ENCODE peak calls at places on chromosomes 12 and 14, in five cellular contexts. W, J, K, I and N are unnamed samples.

GRCh38 chr14:54683882-54684794 is 117.2 kb downstream of the SAMD4A start:
- DNase-seq in W (no peak), J (peak), K (peak), I (no peak), N (no peak)

GRCh38 chr12:99984271-99985128 is at the start of gene ANKS1B:
- DNase-seq in W (peak), J (peak), K (peak), I (peak), N (peak)

GRCh38 chr12:108004368-108004767 is 124.7 kb upstream of the WSCD2 start:
- DNase-seq in W (peak), J (no peak), K (no peak), I (no peak), N (peak)

GRCh38 chr12:48602192-48602989 is 32.5 kb upstream of the LALBA start:
- DNase-seq in W (no peak), J (no peak), K (no peak), I (no peak), N (no peak)

GRCh38 chr12:57708296-57708695 is 14.4 kb downstream of the OS9 start:
- DNase-seq in W (no peak), J (no peak), K (no peak), I (no peak), N (no peak)

GRCh38 chr12:119505001-119505400 is 88.6 kb upstream of the TMEM233 start:
- DNase-seq in W (no peak), J (no peak), K (no peak), I (no peak), N (no peak)

GRCh38 chr12:9668141-9669018 is 1.1 kb upstream of the CLEC2D start:
- DNase-seq in W (no peak), J (no peak), K (no peak), I (no peak), N (no peak)

GRCh38 chr12:661720-662486 is 1.3 kb downstream of the NINJ2 start:
- DNase-seq in W (no peak), J (no peak), K (no peak), I (no peak), N (no peak)

GRCh38 chr12:123998960-123999359 is 25.9 kb downstream of the ZNF664 start:
- DNase-seq in W (no peak), J (no peak), K (no peak), I (no peak), N (no peak)

DNA sequence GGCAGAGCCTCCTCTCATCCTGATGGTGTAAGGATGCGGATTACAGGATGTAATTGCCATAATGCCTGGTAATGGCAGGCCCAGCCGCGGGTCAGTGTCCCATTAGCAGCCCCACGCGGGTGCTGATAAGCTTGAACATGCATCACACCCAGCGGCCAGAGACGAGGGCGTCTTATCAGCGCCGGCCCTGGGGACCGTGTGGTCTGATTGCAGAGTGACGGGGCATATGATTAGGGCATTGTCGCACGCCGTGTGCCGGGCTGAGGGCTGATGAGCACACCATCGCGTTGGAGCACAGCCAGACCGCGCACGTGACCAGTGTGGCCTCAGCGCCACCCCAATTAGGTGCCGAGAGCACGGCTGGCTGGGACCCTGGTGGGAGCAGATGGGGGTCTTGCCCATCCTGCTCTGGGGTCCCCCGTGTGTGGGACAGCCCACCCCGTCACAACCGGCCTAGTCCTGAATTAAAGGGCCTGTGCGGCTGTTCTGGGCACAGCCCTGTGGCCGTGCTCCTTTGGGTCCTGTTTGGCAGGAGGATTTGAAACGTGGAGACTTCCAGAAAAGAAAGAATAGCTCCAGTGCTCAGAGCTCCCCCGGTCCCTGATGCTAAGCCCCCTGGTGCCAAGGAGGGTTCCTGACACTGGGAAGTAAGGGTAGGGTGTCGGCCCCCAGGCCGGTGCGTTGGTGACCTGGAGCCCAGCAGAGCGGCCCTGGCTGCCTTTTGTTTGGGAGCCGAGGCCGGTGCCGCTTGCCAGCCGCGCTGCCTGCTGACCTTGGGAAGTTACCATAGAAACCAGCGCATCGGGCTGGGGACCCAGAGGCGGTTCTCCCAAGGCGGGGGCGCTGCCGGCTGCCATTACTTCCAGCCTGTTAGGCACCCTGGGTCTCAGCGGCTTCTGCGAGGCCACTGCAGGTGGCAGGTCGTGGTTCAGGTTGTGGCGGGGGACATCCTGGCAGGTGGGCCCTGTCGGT is 20.7 kb downstream of the KIF26A start:
- DNase-seq in W (peak), J (peak), K (no peak), I (peak), N (no peak)
- TF ChIP-seq POLR2A in W (no peak), J (no peak), K (no peak), I (no peak), N (no peak)

GRCh38 chr12:120625557-120626419 is 14.6 kb upstream of the CABP1 start:
- DNase-seq in W (peak), J (no peak), K (no peak), I (no peak), N (no peak)
- TF ChIP-seq CTCF in W (peak), J (no peak), K (no peak), I (no peak), N (no peak)

DNA sequence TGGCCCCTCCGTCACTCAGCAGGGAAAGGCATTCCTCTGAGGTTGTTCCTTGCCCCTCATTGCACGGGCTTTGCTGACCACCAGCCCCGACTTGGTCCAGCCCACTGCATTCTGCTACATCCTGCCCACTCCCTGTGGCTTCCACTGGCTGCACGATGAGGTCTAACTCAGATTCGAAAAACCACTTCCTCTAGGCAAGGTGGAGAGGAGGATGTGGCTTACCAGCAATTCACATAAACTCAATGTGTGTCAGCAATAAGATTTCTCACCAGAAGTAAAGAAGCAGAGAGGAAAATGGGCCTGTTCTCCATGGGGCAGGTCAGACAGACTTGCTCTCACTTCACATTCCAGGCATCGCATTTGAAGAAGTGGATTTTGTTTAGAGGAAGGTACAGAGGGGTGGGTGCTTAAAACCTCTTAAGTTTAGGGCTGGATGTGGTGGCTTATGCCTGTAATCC is 14.7 kb downstream of the GPR68 start:
- DNase-seq in W (peak), J (no peak), K (no peak), I (no peak), N (no peak)
- TF ChIP-seq POLR2A in W (no peak), J (no peak), K (no peak), I (no peak), N (no peak)

DNA sequence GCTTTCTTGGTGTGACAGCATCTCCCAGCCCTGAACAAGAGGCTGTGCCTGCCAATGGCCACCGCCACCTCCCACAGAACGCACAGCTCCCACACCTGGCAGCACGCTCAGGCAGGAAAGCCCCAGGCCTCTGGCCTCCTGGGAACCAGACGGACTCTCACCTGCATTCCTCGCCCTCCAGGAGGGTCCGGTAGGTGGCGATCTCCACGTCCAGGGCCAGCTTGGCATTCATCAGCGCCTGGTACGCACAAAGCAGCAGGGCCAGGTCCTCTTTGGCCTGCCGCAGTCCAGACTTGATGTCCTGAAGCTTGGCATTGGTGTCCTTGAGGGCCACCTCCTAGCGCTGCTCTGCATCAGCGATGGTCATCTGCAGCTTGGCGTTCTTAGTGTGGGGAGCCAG is 12.1 kb upstream of the KRT77 start:
- DNase-seq in W (no peak), J (no peak), K (no peak), I (peak), N (no peak)
- TF ChIP-seq CTCF in W (no peak), J (no peak), K (no peak), I (no peak), N (no peak)

GRCh38 chr12:121579190-121579791 is 1.5 kb downstream of the KDM2B start:
- DNase-seq in W (peak), J (peak), K (no peak), I (peak), N (no peak)

GRCh38 chr12:121580959-121581680 is at the start of gene KDM2B:
- DNase-seq in W (peak), J (peak), K (no peak), I (peak), N (no peak)

GRCh38 chr12:121578230-121579189 is 2.3 kb downstream of the KDM2B start:
- DNase-seq in W (peak), J (peak), K (no peak), I (no peak), N (no peak)

GRCh38 chr12:121581681-121582439 is 1.0 kb upstream of the KDM2B start:
- DNase-seq in W (peak), J (peak), K (no peak), I (peak), N (no peak)

DNA sequence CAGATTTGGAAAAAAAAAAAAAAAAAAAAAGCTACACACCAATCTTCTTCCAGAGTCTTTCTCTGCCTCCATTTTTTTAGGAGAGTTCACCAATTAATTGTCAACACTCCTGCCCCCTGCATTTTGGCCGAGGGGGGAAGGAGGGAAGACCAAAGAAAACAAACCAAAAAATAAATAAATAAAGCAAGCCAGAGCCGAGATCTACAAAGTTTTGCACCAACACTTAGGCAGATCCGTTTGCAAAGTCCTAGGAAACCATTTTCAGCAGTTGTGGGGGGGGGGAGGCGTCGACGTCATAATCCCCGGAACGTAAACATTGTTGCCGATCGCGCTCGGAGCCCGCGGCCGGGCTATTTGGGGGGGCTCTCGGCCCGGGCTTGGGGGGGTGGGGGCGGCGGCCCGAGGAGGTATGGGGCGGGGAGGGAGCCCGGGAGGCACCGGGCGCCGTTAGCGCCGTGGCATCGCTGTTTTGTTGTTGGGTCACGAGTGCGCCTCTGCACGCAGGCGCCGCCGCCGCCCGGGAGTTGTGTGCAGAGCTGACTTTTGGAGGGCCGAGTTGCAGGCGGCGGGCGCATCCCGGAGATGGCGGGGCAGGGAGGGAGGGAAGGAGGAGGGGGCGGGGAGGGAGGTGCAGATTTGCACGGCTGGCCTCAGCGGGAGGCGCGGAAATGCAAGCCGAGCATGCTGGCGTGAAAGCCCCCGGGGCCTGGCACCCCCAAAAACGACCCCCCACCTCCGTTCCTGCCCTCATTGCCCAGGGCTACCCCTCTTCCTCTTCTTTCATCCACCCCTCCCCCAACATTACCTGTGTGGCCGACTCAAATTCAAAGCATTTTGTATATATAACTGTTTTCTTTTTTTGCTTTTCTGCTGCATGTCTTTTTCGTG is 598 bp downstream of the KDM2B start:
- DNase-seq in W (peak), J (peak), K (peak), I (peak), N (peak)
- TF ChIP-seq POLR2A in W (no peak), J (no peak), K (no peak), I (no peak), N (no peak)

GRCh38 chr14:26191123-26191522 is 406.7 kb downstream of the NOVA1 start:
- DNase-seq in W (no peak), J (no peak), K (no peak), I (no peak), N (no peak)
- TF ChIP-seq CTCF in W (no peak), J (no peak), K (no peak), I (no peak), N (no peak)

GRCh38 chr12:56636118-56636674 is 6.1 kb upstream of the BAZ2A start:
- DNase-seq in W (peak), J (peak), K (peak), I (peak), N (peak)
- TF ChIP-seq POLR2A in W (no peak), J (peak), K (no peak), I (no peak), N (peak)

DNA sequence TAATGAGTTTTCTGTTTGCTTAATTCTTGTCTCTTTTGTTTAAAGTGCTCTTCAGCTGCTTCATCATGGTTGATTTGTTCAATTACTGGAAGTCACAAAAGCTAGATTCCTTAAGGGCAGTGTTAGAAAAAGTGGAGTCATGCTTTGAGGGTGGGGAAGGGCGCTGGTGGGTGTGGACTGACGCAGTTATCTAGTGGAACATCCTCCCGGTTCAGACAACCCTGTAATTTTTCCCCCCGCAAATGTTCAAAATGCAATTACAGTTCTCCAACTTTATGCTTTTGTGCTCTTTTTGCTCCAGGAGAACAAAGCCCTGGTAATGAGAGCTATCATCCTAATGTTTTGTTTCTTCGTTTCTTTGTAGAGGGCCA is 2.1 kb downstream of the AKAP6 start:
- DNase-seq in W (no peak), J (no peak), K (no peak), I (no peak), N (no peak)
- TF ChIP-seq CTCF in W (no peak), J (no peak), K (no peak), I (no peak), N (no peak)

GRCh38 chr12:26113853-26114719 is 10.8 kb downstream of the BHLHE41 start:
- DNase-seq in W (peak), J (peak), K (peak), I (peak), N (peak)
- TF ChIP-seq POLR2A in W (peak), J (peak), K (no peak), I (no peak), N (peak)